ENCODE peak calls at places on chromosomes 6 and 20, in five cellular contexts. V is NAMALWA, U is AG08396, Q is fibroblast of mammary gland, H is hypothalamus. Z is an unnamed sample.

GRCh38 chr20:25296094-25297093 is 48.5 kb downstream of the PYGB start:
- DNase-seq in U (peak; percentile 60), H (no peak), V (peak; percentile 58), Q (peak; percentile 57), Z (no peak)

GRCh38 chr6:131917763-131918649 is 33.2 kb downstream of the CCN2 start:
- DNase-seq in U (no peak), V (no peak), H (no peak), Q (no peak), Z (no peak)

GRCh38 chr6:163670283-163670682 is 255.8 kb downstream of the QKI start:
- DNase-seq in V (no peak), H (no peak), Q (no peak), U (no peak), Z (no peak)

GRCh38 chr6:107345398-107345797 is 114.0 kb downstream of the PDSS2 start:
- DNase-seq in H (no peak), U (no peak), Q (no peak), V (no peak), Z (no peak)

GRCh38 chr6:43455034-43455747 is at the start of gene DLK2:
- DNase-seq in H (no peak), Q (no peak), U (peak; percentile 44), V (no peak), Z (no peak)

GRCh38 chr20:63590218-63591146 is 16.4 kb upstream of the HELZ2 start:
- DNase-seq in V (no peak), H (no peak), U (no peak), Q (no peak), Z (no peak)

GRCh38 chr6:35026434-35027222 is 114.5 kb downstream of the TCP11 start:
- DNase-seq in H (no peak), Q (peak; percentile 47), V (no peak), U (no peak), Z (no peak)

GRCh38 chr20:59443558-59443957 is 143.1 kb downstream of the EDN3 start:
- DNase-seq in H (no peak), V (no peak), Q (no peak), U (no peak), Z (no peak)

GRCh38 chr20:258963-259362 is 1.4 kb downstream of the DEFB132 start:
- DNase-seq in Q (peak; percentile 34), V (peak; percentile 17), U (peak; percentile 33), H (no peak), Z (no peak)

GRCh38 chr6:16625319-16626240 is 135.7 kb downstream of the ATXN1 start:
- DNase-seq in H (no peak), V (peak; percentile 8), Q (peak; percentile 14), U (peak; percentile 28), Z (no peak)

GRCh38 chr6:108518714-108519576 is 41.8 kb upstream of the FOXO3 start:
- DNase-seq in V (peak; percentile 64), U (peak; percentile 41), H (no peak), Q (peak; percentile 42), Z (no peak)

GRCh38 chr6:56821005-56821432 is 133.9 kb upstream of the BEND6 start:
- DNase-seq in U (no peak), Q (no peak), V (no peak), H (no peak), Z (no peak)

GRCh38 chr6:106439459-106439858 is 78.9 kb downstream of the CRYBG1 start:
- DNase-seq in U (no peak), H (no peak), V (no peak), Q (peak; percentile 41), Z (no peak)

GRCh38 chr6:43698584-43699349 is 11.2 kb upstream of the MRPS18A start:
- DNase-seq in Q (peak; percentile 69), U (peak; percentile 66), H (no peak), V (no peak), Z (no peak)

GRCh38 chr6:45900808-45901752 is 114.6 kb downstream of the CLIC5 start:
- DNase-seq in H (no peak), V (no peak), Q (peak; percentile 90), U (peak; percentile 18), Z (no peak)

GRCh38 chr20:46222521-46223007 is 85.7 kb downstream of the CDH22 start:
- DNase-seq in V (no peak), Q (no peak), H (no peak), U (no peak), Z (no peak)

GRCh38 chr6:137707590-137708360 is 159.3 kb upstream of the TNFAIP3 start:
- DNase-seq in Q (peak; percentile 87), H (no peak), U (peak; percentile 52), V (peak; percentile 82), Z (no peak)

GRCh38 chr20:24684421-24684871 is 215.0 kb downstream of the SYNDIG1 start:
- DNase-seq in H (no peak), U (no peak), Q (no peak), V (no peak), Z (no peak)